ENCODE peak calls at places on chromosome 4, in four cellular contexts. R, N, P and I are unnamed samples.

GRCh38 chr4:163600731-163601130 is 106.2 kb downstream of the TMA16 start:
- DNase-seq in R (no peak), N (no peak), P (no peak), I (no peak)

GRCh38 chr4:148443550-148444295 is 1.5 kb upstream of the NR3C2 start:
- DNase-seq in R (no peak), N (no peak), P (peak), I (no peak)

GRCh38 chr4:176321589-176321988 is 1.8 kb downstream of the SPCS3 start:
- DNase-seq in R (no peak), N (no peak), P (no peak), I (no peak)

GRCh38 chr4:169756971-169757574 is 671 bp downstream of the HPF1 start:
- DNase-seq in R (no peak), N (no peak), P (no peak), I (no peak)

GRCh38 chr4:168566736-168567135 is 69.9 kb downstream of the PALLD start:
- DNase-seq in R (no peak), N (no peak), P (no peak), I (no peak)

GRCh38 chr4:82998898-82999297 is 11.7 kb downstream of the LIN54 start:
- DNase-seq in R (no peak), N (no peak), P (no peak), I (no peak)

GRCh38 chr4:26139310-26139924 is 181.4 kb upstream of the RBPJ start:
- DNase-seq in R (no peak), N (no peak), P (peak), I (no peak)

GRCh38 chr4:87101543-87102199 is 118.7 kb downstream of the KLHL8 start:
- DNase-seq in R (no peak), N (no peak), P (no peak), I (no peak)

GRCh38 chr4:38310446-38311043 is 350.3 kb downstream of the PTTG2 start:
- DNase-seq in R (no peak), N (no peak), P (peak), I (no peak)

GRCh38 chr4:151486166-151486565 is 77.2 kb downstream of the FHIP1A start:
- DNase-seq in R (peak), N (no peak), P (no peak), I (no peak)

GRCh38 chr4:155403886-155404285 is 27.1 kb upstream of the MAP9 start:
- DNase-seq in R (peak), N (no peak), P (peak), I (no peak)

GRCh38 chr4:183840311-183840710 is 64.8 kb upstream of the STOX2 start:
- DNase-seq in R (peak), N (no peak), P (peak), I (peak)

GRCh38 chr4:82739292-82740190 is 59.1 kb downstream of the SCD5 start:
- DNase-seq in R (peak), N (peak), P (peak), I (peak)

GRCh38 chr4:127668770-127669169 is 36.0 kb downstream of the INTU start:
- DNase-seq in R (peak), N (no peak), P (no peak), I (no peak)

GRCh38 chr4:76696109-76696508 is 201.8 kb downstream of the SOWAHB start:
- DNase-seq in R (peak), N (no peak), P (peak), I (peak)

GRCh38 chr4:52051213-52051614 is at the start of gene SPATA18:
- DNase-seq in R (no peak), N (no peak), P (no peak), I (peak)

GRCh38 chr4:101599620-101600019 is 190.9 kb upstream of the BANK1 start:
- DNase-seq in R (peak), N (no peak), P (no peak), I (no peak)

GRCh38 chr4:127843704-127844604 is 36.7 kb upstream of the PLK4 start:
- DNase-seq in R (no peak), N (no peak), P (peak), I (peak)

GRCh38 chr4:189769131-189769530 is 171.5 kb upstream of the FRG1 start:
- DNase-seq in R (no peak), N (no peak), P (no peak), I (peak)

GRCh38 chr4:90543419-90544170 is 416.4 kb downstream of the CCSER1 start:
- DNase-seq in R (no peak), N (no peak), P (no peak), I (no peak)

GRCh38 chr4:666822-667544 is 7.1 kb downstream of the ATP5ME start:
- DNase-seq in R (no peak), N (no peak), P (no peak), I (no peak)

GRCh38 chr4:173528378-173529321 is 1.4 kb downstream of the HAND2 start:
- DNase-seq in R (no peak), N (no peak), P (peak), I (peak)

GRCh38 chr4:81260443-81261102 is 45.6 kb upstream of the PRKG2 start:
- DNase-seq in R (no peak), N (peak), P (peak), I (peak)

GRCh38 chr4:10173754-10174749 is 57.5 kb upstream of the WDR1 start:
- DNase-seq in R (no peak), N (no peak), P (peak), I (no peak)

GRCh38 chr4:14117575-14118228 is 490.2 kb upstream of the BOD1L1 start:
- DNase-seq in R (no peak), N (no peak), P (no peak), I (no peak)

GRCh38 chr4:140289486-140289885 is 84.0 kb upstream of the SCOC start:
- DNase-seq in R (no peak), N (no peak), P (no peak), I (no peak)

GRCh38 chr4:85514117-85514516 is 39.2 kb downstream of the ARHGAP24 start:
- DNase-seq in R (no peak), N (no peak), P (no peak), I (no peak)

GRCh38 chr4:91113130-91113706 is 986.0 kb downstream of the CCSER1 start:
- DNase-seq in R (peak), N (no peak), P (peak), I (no peak)

GRCh38 chr4:2084316-2084715 is 25.2 kb downstream of the NAT8L start:
- DNase-seq in R (peak), N (no peak), P (no peak), I (no peak)

GRCh38 chr4:99848576-99848975 is 31.9 kb downstream of the DAPP1 start:
- DNase-seq in R (no peak), N (no peak), P (no peak), I (no peak)

GRCh38 chr4:150402968-150403367 is 179.0 kb upstream of the MAB21L2 start:
- DNase-seq in R (peak), N (no peak), P (no peak), I (no peak)

GRCh38 chr4:7631288-7631633 is 196.5 kb upstream of the PSAPL1 start:
- DNase-seq in R (no peak), N (no peak), P (no peak), I (no peak)

GRCh38 chr4:7632341-7632740 is 197.6 kb upstream of the PSAPL1 start:
- DNase-seq in R (no peak), N (no peak), P (no peak), I (no peak)

GRCh38 chr4:7632971-7633370 is 198.2 kb upstream of the PSAPL1 start:
- DNase-seq in R (no peak), N (no peak), P (no peak), I (no peak)

GRCh38 chr4:7629855-7630254 is 195.1 kb upstream of the PSAPL1 start:
- DNase-seq in R (no peak), N (no peak), P (no peak), I (no peak)

DNA sequence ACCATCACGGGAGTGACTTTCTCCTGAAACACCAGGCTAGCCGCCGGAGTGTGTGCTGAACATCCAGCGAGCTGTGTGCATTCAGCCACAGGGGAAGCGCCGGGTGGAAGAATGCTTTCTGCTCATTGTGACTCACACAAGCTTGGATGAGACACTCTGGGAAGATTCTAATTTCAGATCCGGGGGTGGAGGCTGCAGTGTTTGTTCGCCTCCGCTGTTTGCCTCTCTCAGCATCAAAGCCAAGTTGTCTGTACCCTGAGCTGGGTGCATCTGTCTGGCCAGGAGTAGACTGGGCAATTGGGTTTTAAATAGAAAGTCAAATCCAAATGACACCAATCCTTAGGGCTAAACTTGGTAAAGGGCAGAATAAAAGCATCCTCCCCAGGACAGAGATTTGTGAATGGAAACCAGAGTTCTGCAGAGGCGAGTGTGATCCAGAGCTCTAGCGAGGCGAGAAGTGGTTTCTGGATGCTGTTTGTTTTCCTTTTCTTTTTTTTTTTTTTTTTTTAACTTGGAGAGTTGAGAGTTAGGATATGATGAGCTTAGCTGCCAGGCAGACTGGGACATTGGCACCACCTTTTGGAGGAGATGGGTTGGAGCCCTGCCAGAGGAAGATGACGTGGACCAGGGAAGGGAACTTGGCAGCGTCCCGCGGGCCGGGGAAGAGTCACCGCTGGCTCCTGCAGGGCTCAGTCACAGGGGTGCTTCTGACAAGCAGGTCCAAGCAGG is 196.0 kb upstream of the PSAPL1 start:
- DNase-seq in R (peak), N (no peak), P (no peak), I (no peak)
- H3K56ac ChIP-seq in R (peak), N (no peak), P (no peak), I (no peak)

GRCh38 chr4:74534121-74534520 is 89.2 kb downstream of the AREG start:
- DNase-seq in R (no peak), N (no peak), P (no peak), I (no peak)

GRCh38 chr4:74536557-74536956 is 91.6 kb downstream of the AREG start:
- DNase-seq in R (no peak), N (no peak), P (no peak), I (no peak)

GRCh38 chr4:74537459-74537858 is 92.5 kb downstream of the AREG start:
- DNase-seq in R (no peak), N (no peak), P (no peak), I (no peak)

GRCh38 chr4:74535471-74535870 is 90.5 kb downstream of the AREG start:
- DNase-seq in R (no peak), N (no peak), P (peak), I (no peak)

DNA sequence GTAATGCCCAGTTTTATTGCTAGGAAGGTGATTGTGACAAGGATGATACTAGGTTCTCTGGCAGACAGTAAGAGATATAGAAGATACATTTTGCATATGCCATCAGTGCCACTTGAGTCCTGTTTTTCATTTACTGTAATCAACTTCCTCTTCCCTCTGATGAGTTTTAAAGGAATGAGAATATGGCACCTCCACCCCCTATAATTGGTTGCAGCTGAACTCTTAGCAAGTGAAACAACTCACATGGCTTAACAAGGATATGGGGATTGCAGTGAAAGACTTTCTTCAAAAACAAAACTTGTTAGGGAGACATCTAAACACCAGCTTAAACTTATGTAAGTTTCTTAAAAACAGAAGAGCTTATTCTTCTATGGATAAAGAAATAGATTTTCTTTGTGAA is 90.0 kb downstream of the AREG start:
- DNase-seq in R (no peak), N (no peak), P (peak), I (no peak)
- H3K27ac ChIP-seq in R (no peak), N (no peak), P (no peak), I (no peak)

GRCh38 chr4:58275856-58276255 is 1165.7 kb upstream of the IGFBP7 start:
- DNase-seq in R (no peak), N (no peak), P (no peak), I (no peak)
- H3K56ac ChIP-seq in R (no peak), N (no peak), P (no peak), I (no peak)

GRCh38 chr4:53844133-53844532 is 220.3 kb downstream of the CHIC2 start:
- DNase-seq in R (no peak), N (no peak), P (no peak), I (no peak)
- H3K27ac ChIP-seq in R (no peak), N (no peak), P (no peak), I (no peak)

DNA sequence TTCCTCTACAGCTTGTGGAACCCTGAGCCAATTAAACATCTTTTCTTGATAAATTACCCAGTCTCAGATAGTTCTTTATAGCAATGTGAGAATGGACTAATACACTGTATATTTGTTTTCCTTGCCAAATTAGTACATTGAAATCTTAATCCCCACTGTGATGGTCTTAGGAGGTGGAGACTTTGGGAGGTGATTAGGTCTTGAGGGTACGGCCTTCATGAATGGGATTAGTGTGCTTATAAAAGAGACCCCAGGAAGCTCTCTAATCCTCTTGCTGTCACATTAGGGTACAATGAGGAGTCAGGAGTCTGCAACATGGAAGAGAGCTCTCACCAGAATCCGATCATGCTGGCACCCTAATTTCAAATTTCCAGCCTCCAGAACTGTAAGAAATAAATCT is 86.6 kb downstream of the TIGD2 start:
- DNase-seq in R (no peak), N (no peak), P (no peak), I (no peak)
- H3K56ac ChIP-seq in R (no peak), N (no peak), P (no peak), I (no peak)

GRCh38 chr4:181957088-181957487 is 286.1 kb upstream of the TENM3 start:
- DNase-seq in R (peak), N (no peak), P (peak), I (no peak)

GRCh38 chr4:181956502-181956901 is 286.7 kb upstream of the TENM3 start:
- DNase-seq in R (no peak), N (no peak), P (no peak), I (no peak)

GRCh38 chr4:181959121-181959520 is 284.1 kb upstream of the TENM3 start:
- DNase-seq in R (peak), N (no peak), P (peak), I (no peak)

GRCh38 chr4:181960384-181960783 is 282.8 kb upstream of the TENM3 start:
- DNase-seq in R (no peak), N (no peak), P (no peak), I (no peak)

GRCh38 chr4:181958435-181958834 is 284.8 kb upstream of the TENM3 start:
- DNase-seq in R (no peak), N (no peak), P (no peak), I (no peak)
- H3K27ac ChIP-seq in R (peak), N (no peak), P (no peak), I (no peak)

DNA sequence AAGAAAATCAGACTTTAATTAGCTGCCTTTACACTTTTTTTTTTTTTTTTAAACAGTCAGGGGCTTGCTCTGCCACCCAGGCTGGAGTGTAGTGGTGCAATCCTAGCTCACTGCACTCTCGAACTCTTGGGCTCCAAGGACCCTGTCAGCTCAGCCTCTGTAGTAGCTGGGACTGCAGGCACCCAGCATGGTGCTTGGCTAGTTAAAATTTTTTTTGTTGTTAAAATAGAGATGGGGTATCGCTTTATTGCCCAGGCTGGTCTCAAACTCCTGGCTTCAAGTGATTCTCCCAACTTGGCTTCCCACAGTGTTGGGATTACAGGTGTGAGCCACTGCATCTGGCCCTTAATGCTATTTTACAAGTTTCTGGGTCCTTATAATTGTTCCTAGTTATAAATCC is 359.1 kb downstream of the SPRY1 start:
- DNase-seq in R (no peak), N (no peak), P (no peak), I (no peak)
- H3K56ac ChIP-seq in R (no peak), N (no peak), P (no peak), I (no peak)

DNA sequence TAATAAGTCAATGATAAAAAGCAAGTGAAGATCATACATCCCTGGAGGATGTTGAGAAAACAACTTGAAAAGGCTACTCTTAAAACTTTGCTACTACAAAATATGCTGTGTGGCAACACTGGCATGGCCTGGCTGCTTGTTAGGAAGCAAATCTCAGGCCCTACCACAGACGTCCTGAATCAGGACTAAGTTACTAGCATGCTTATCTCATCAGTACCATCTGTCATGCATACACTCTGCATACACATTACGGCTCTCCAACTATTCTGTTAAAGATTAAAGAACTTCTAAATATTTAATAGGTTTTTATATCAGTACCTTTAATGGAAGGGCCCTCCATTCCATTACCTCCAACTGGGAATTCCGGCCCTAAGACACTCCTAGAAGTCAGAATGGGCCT is 8.2 kb downstream of the PAPSS1 start:
- DNase-seq in R (no peak), N (no peak), P (no peak), I (no peak)
- H3K27ac ChIP-seq in R (no peak), N (no peak), P (no peak), I (no peak)

GRCh38 chr4:153188966-153189801 is 15.1 kb upstream of the TRIM2 start:
- DNase-seq in R (peak), N (no peak), P (no peak), I (no peak)
- H3K56ac ChIP-seq in R (no peak), N (no peak), P (no peak), I (no peak)

GRCh38 chr4:7777871-7778523 is 161.7 kb downstream of the AFAP1 start:
- DNase-seq in R (no peak), N (no peak), P (no peak), I (no peak)
- H3K27ac ChIP-seq in R (peak), N (no peak), P (no peak), I (no peak)